ENCODE peak calls at places on chromosomes 7 and 10, in ten cellular contexts. T is adrenal gland, I is retina, Y is H4, F is cardiac muscle cell, U is NCI-H69, K is HEK293T, X is brain microvascular endothelial cell, C is GM12891, N is sciatic nerve. G is an unnamed sample.

GRCh38 chr7:24025765-24026164 is 258.2 kb upstream of the NPY start:
- DNase-seq in I (no peak), K (no peak), Y (no peak), N (no peak), C (no peak), X (no peak), U (no peak), F (no peak), T (no peak), G (no peak)

GRCh38 chr10:28875535-28876208 is 198.4 kb downstream of the BAMBI start:
- DNase-seq in F (peak), U (peak), T (no peak), K (no peak), N (no peak), I (peak), C (no peak), X (peak), Y (peak), G (no peak)

GRCh38 chr10:84375011-84375410 is 46.6 kb downstream of the CCSER2 start:
- DNase-seq in K (peak), N (no peak), T (peak), X (peak), F (peak), U (peak), Y (peak), C (no peak), I (peak), G (no peak)

GRCh38 chr7:729154-730000 is 2.3 kb upstream of the PRKAR1B start:
- DNase-seq in Y (no peak), I (no peak), N (peak), K (no peak), U (no peak), C (no peak), F (no peak), T (peak), X (no peak), G (no peak)

GRCh38 chr10:118950190-118950658 is 79.3 kb upstream of the NANOS1 start:
- DNase-seq in K (no peak), T (no peak), X (no peak), N (no peak), I (no peak), Y (peak), U (peak), F (peak), C (no peak), G (no peak)

GRCh38 chr10:58625070-58625469 is 112.4 kb downstream of the BICC1 start:
- DNase-seq in X (peak), Y (peak), T (no peak), C (no peak), I (no peak), U (no peak), F (peak), K (no peak), N (no peak), G (peak)

GRCh38 chr10:111648046-111648445 is 535.5 kb downstream of the GPAM start:
- DNase-seq in K (no peak), N (no peak), I (no peak), C (no peak), T (no peak), Y (no peak), F (no peak), U (no peak), X (no peak), G (peak)

GRCh38 chr10:133140417-133141143 is 19.4 kb upstream of the KNDC1 start:
- DNase-seq in I (no peak), Y (no peak), T (no peak), U (no peak), K (no peak), X (no peak), N (no peak), C (no peak), F (no peak), G (no peak)

GRCh38 chr7:1136841-1137516 is 23.0 kb downstream of the ZFAND2A start:
- DNase-seq in Y (no peak), F (no peak), C (no peak), I (peak), X (no peak), K (no peak), T (no peak), U (peak), N (peak), G (no peak)

GRCh38 chr7:11584406-11585031 is 247.5 kb downstream of the THSD7A start:
- DNase-seq in Y (no peak), X (no peak), T (no peak), C (no peak), K (no peak), N (no peak), U (no peak), I (no peak), F (no peak), G (no peak)

GRCh38 chr7:74272305-74273038 is 16.7 kb upstream of the CLIP2 start:
- DNase-seq in I (no peak), T (peak), C (peak), X (peak), N (peak), Y (peak), F (peak), K (no peak), U (peak), G (peak)

GRCh38 chr7:69599211-69599878 is 1.1 kb downstream of the AUTS2 start:
- DNase-seq in Y (peak), N (peak), C (no peak), U (peak), X (no peak), T (peak), I (peak), F (no peak), K (no peak), G (no peak)

GRCh38 chr7:150356265-150356897 is 12.2 kb upstream of the REPIN1 start:
- DNase-seq in I (peak), K (peak), X (no peak), C (no peak), F (peak), Y (no peak), N (peak), T (no peak), U (peak), G (no peak)

GRCh38 chr7:110922906-110923305 is 168.0 kb upstream of the LRRN3 start:
- DNase-seq in I (no peak), C (no peak), X (peak), N (no peak), K (no peak), T (no peak), U (no peak), F (peak), Y (no peak), G (no peak)

GRCh38 chr10:80199828-80200227 is 5.5 kb downstream of the ANXA11 start:
- DNase-seq in C (no peak), F (peak), U (no peak), I (no peak), T (no peak), Y (no peak), X (peak), N (no peak), K (no peak), G (peak)

GRCh38 chr7:128108641-128109423 is 77.6 kb upstream of the LRRC4 start:
- DNase-seq in I (no peak), N (no peak), K (no peak), X (no peak), C (peak), F (no peak), Y (no peak), U (no peak), T (no peak), G (no peak)

GRCh38 chr10:70765794-70766594 is 19.2 kb downstream of the TBATA start:
- DNase-seq in U (no peak), Y (no peak), K (no peak), X (no peak), C (no peak), F (no peak), I (no peak), T (no peak), N (peak), G (no peak)

GRCh38 chr7:25662881-25663588 is 434.7 kb upstream of the NPVF start:
- DNase-seq in X (no peak), N (no peak), U (no peak), Y (no peak), I (no peak), T (no peak), C (no peak), K (no peak), F (no peak), G (no peak)

GRCh38 chr7:100349757-100350156 is 8.2 kb upstream of the PILRB start:
- DNase-seq in X (no peak), K (no peak), N (no peak), T (no peak), Y (no peak), F (no peak), C (no peak), I (no peak), U (no peak), G (no peak)

GRCh38 chr7:36986429-36987362 is 262.4 kb upstream of the AOAH start:
- DNase-seq in N (peak), I (peak), K (peak), F (peak), C (peak), U (peak), T (peak), X (peak), Y (peak), G (no peak)

GRCh38 chr10:132303361-132304115 is 4.2 kb downstream of the STK32C start:
- DNase-seq in N (peak), K (no peak), F (no peak), I (no peak), Y (no peak), U (no peak), X (no peak), T (no peak), C (no peak), G (no peak)

GRCh38 chr7:77442631-77443420 is 26.7 kb upstream of the GSAP start:
- DNase-seq in X (peak), I (no peak), C (no peak), Y (no peak), K (no peak), N (no peak), F (peak), T (no peak), U (no peak), G (no peak)

GRCh38 chr7:23106491-23106800 is 861 bp downstream of the KLHL7 start:
- DNase-seq in T (no peak), C (no peak), I (no peak), F (no peak), N (no peak), K (no peak), X (no peak), Y (no peak), U (peak), G (no peak)

GRCh38 chr10:21265622-21266021 is 259.9 kb downstream of the SKIDA1 start:
- DNase-seq in Y (peak), T (no peak), F (peak), C (no peak), X (peak), I (no peak), K (no peak), U (peak), N (no peak), G (no peak)

GRCh38 chr7:71430246-71430645 is 298.3 kb downstream of the GALNT17 start:
- DNase-seq in Y (no peak), U (no peak), K (no peak), T (no peak), N (no peak), X (no peak), I (no peak), F (no peak), C (no peak), G (no peak)

GRCh38 chr10:1159131-1160061 is 103.2 kb downstream of the WDR37 start:
- DNase-seq in N (peak), T (no peak), C (no peak), F (no peak), Y (no peak), I (no peak), K (no peak), X (no peak), U (no peak), G (no peak)

GRCh38 chr7:21960922-21961321 is 15.2 kb upstream of the CDCA7L start:
- DNase-seq in I (no peak), Y (peak), C (no peak), T (no peak), K (no peak), X (peak), N (no peak), F (peak), U (no peak), G (peak)

GRCh38 chr10:36038316-36038715 is 396.2 kb upstream of the FZD8 start:
- DNase-seq in T (no peak), X (no peak), F (no peak), I (no peak), U (no peak), K (no peak), C (no peak), N (no peak), Y (no peak), G (no peak)

G was measured in GM04503.